ENCODE peak calls at places on chromosomes 7 and 10, in six cellular contexts. W is cardiac muscle cell, U is GM23338, L is astrocyte, G is dorsolateral prefrontal cortex, K is Peyer's patch. I is an unnamed sample.

GRCh38 chr7:150999497-151000225 is 8.8 kb downstream of the NOS3 start:
- DNase-seq in G (no peak), K (no peak), L (no peak), W (no peak), U (no peak), I (no peak)

GRCh38 chr7:71752171-71752935 is 620.4 kb downstream of the GALNT17 start:
- DNase-seq in L (no peak), G (peak; percentile 66), W (peak; percentile 75), U (peak; percentile 91), K (peak; percentile 57), I (no peak)

GRCh38 chr10:14839305-14839695 is 1.2 kb downstream of the HSPA14 start:
- DNase-seq in L (no peak), U (peak; percentile 6), W (no peak), G (no peak), K (peak; percentile 53), I (no peak)

GRCh38 chr10:43772191-43772590 is 123.5 kb upstream of the ZNF32 start:
- DNase-seq in W (no peak), K (no peak), L (peak; percentile 4), U (no peak), G (no peak), I (no peak)

GRCh38 chr10:69741252-69741651 is 60.5 kb upstream of the COL13A1 start:
- DNase-seq in K (no peak), L (no peak), U (no peak), G (no peak), W (no peak), I (no peak)

GRCh38 chr7:97858221-97858620 is 14.0 kb downstream of the ASNS start:
- DNase-seq in U (no peak), W (no peak), K (no peak), G (no peak), L (no peak), I (no peak)

GRCh38 chr7:17557305-17557704 is 258.9 kb downstream of the AHR start:
- DNase-seq in U (no peak), K (no peak), G (no peak), W (no peak), L (peak; percentile 86), I (no peak)

GRCh38 chr7:96596120-96596826 is 113.4 kb downstream of the SEM1 start:
- DNase-seq in U (peak; percentile 17), K (no peak), G (no peak), W (peak; percentile 11), L (no peak), I (no peak)

GRCh38 chr10:88428442-88428841 is 154.7 kb downstream of the RNLS start:
- DNase-seq in W (no peak), U (no peak), L (peak; percentile 44), K (no peak), G (no peak), I (no peak)

GRCh38 chr7:499853-500485 is 19.7 kb downstream of the PDGFA start:
- DNase-seq in K (peak; percentile 35), W (no peak), L (no peak), G (no peak), U (no peak), I (no peak)

GRCh38 chr10:102504179-102504975 is 605 bp downstream of the SUFU start:
- DNase-seq in U (peak; percentile 85), L (no peak), G (no peak), W (peak; percentile 68), K (peak; percentile 66), I (peak; percentile 38)

GRCh38 chr10:23081891-23082290 is 13.5 kb upstream of the MSRB2 start:
- DNase-seq in G (no peak), L (no peak), K (no peak), U (peak; percentile 66), W (no peak), I (no peak)

GRCh38 chr7:64883113-64883905 is 19.8 kb upstream of the ZNF273 start:
- DNase-seq in L (no peak), K (no peak), U (peak; percentile 41), W (no peak), G (no peak), I (no peak)

GRCh38 chr7:132317856-132318255 is 258.4 kb downstream of the PLXNA4 start:
- DNase-seq in K (no peak), W (no peak), G (no peak), L (no peak), U (no peak), I (no peak)

GRCh38 chr10:117135480-117136140 is 2.5 kb downstream of the VAX1 start:
- DNase-seq in L (no peak), W (no peak), K (no peak), U (no peak), G (no peak), I (no peak)

GRCh38 chr10:98536551-98536950 is 89.8 kb upstream of the HPS1 start:
- DNase-seq in G (no peak), L (no peak), U (peak; percentile 5), K (no peak), W (no peak), I (no peak)

DNA sequence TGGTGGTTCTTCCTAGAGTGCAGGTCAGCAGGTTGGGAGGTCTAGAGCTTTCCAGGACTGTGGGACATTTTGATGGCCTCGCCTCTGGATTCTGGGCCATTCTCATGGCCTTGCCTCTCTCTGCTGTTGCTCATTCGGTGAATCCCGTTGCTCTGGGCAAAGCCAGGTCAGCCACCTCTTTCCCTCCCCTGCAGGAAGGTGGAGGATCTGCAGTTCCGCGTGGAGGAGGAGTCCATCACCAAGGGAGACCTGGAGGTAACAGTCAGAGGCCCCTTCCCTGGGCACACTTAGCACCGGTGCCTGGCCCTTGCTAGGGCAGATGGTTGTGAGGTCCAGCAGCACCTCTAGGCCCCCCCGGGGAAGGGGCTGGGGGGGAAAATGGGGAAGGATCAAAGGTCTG is 74.9 kb downstream of the CLIP2 start:
- DNase-seq in L (no peak), W (no peak), U (peak; percentile 66), G (no peak), K (no peak), I (no peak)
- TF ChIP-seq CTCF in L (no peak), W (peak; percentile 17), U (peak; percentile 33), G (no peak), K (no peak), I (no peak)

GRCh38 chr10:71618598-71618997 is 101.0 kb downstream of the C10orf105 start:
- DNase-seq in W (no peak), L (no peak), G (no peak), U (no peak), K (no peak), I (no peak)

GRCh38 chr10:71621263-71621751 is 98.3 kb downstream of the C10orf105 start:
- DNase-seq in W (no peak), L (no peak), G (peak; percentile 65), K (no peak), U (peak; percentile 67), I (no peak)

GRCh38 chr10:71622656-71623055 is 96.9 kb downstream of the C10orf105 start:
- DNase-seq in U (no peak), K (no peak), L (no peak), G (no peak), W (no peak), I (no peak)

GRCh38 chr10:71621783-71622526 is 97.6 kb downstream of the C10orf105 start:
- DNase-seq in W (peak; percentile 45), L (peak; percentile 58), G (peak; percentile 26), K (no peak), U (peak; percentile 57), I (no peak)

GRCh38 chr10:71620642-71621041 is 98.9 kb downstream of the C10orf105 start:
- DNase-seq in L (no peak), K (no peak), W (no peak), G (no peak), U (no peak), I (no peak)
- H3K27ac ChIP-seq in L (no peak overlapping the region), K (no peak overlapping the region), W (no peak overlapping the region), G (peak overlapping the region; percentile 80), U (no peak overlapping the region), I (no peak overlapping the region)

GRCh38 chr10:78772083-78772482 is 296.7 kb upstream of the ZMIZ1 start:
- DNase-seq in W (no peak), U (no peak), G (no peak), K (no peak), L (no peak), I (no peak)
- H3K27me3 ChIP-seq in W (no peaks in the 10 kb centered on the region), U (no peaks in the 10 kb centered on the region), G (no peaks in the 10 kb centered on the region), K (no peaks in the 10 kb centered on the region), L (no peaks in the 10 kb centered on the region), I (no peaks in the 10 kb centered on the region)

GRCh38 chr7:101625076-101625914 is 3.8 kb downstream of the MYL10 start:
- DNase-seq in W (peak; percentile 31), U (peak; percentile 67), K (no peak), L (peak; percentile 37), G (no peak), I (no peak)
- TF ChIP-seq CTCF in W (peak; percentile 15), U (peak; percentile 46), K (no peak), L (peak; percentile 20), G (no peak), I (no peak)

DNA sequence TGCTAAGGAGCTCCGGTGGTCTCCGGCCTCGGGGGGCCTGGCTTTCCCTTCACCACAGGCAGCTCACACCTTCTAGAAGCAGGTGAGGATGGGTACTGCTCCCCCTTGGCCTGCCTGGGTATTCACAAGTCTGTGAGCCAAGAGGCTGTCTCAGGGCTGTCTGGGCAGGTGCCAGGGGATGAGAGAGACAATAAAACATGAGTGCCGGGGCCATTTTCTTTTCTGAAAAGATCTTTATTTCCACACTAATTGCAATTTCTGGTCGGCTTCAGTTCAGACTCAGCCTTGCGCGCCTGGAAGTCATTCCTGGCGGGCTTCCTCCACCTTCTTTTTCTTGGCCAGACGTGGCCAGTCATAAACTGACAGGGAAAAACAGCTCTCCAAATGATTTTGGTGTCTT is 171.3 kb downstream of the ARHGAP12 start:
- DNase-seq in U (no peak), G (peak; percentile 30), K (no peak), L (no peak), W (no peak), I (no peak)
- H3K27ac ChIP-seq in U (peak overlapping the region; percentile 92), G (peak overlapping the region; percentile 93), K (no peak overlapping the region), L (no peak overlapping the region), W (no peak overlapping the region), I (no peak overlapping the region)

I was measured in CD4-positive, alpha-beta T cell.